ENCODE peak calls at places on chromosome 7, in five cellular contexts. K, F, X, T and Z are unnamed samples.

GRCh38 chr7:92639213-92639896 is 49.2 kb upstream of the FAM133B start:
- DNase-seq in K (no peak), X (no peak), F (no peak), T (no peak), Z (no peak)

GRCh38 chr7:121410829-121411596 is 14.9 kb upstream of the FAM3C start:
- DNase-seq in K (no peak), T (no peak), X (no peak), F (no peak), Z (no peak)

GRCh38 chr7:146554568-146554967 is 438.0 kb downstream of the CNTNAP2 start:
- DNase-seq in K (no peak), X (no peak), F (no peak), T (no peak), Z (no peak)

GRCh38 chr7:155483245-155483644 is 25.3 kb downstream of the EN2 start:
- DNase-seq in T (no peak), F (no peak), X (no peak), K (no peak), Z (no peak)

GRCh38 chr7:46603780-46604725 is 683.0 kb upstream of the IGFBP3 start:
- DNase-seq in F (no peak), T (no peak), X (peak; percentile 5), K (no peak), Z (peak; percentile 97)

GRCh38 chr7:129950191-129950940 is 2.4 kb downstream of the UBE2H start:
- DNase-seq in T (no peak), F (no peak), K (no peak), X (peak; percentile 41), Z (no peak)

GRCh38 chr7:42278360-42278759 is 41.4 kb upstream of the GLI3 start:
- DNase-seq in T (no peak), K (no peak), F (no peak), X (no peak), Z (no peak)

GRCh38 chr7:45979275-45980180 is 58.5 kb upstream of the IGFBP3 start:
- DNase-seq in T (no peak), K (no peak), F (no peak), X (no peak), Z (no peak)

GRCh38 chr7:55488221-55488620 is 84.1 kb downstream of the VOPP1 start:
- DNase-seq in F (no peak), X (no peak), T (no peak), K (no peak), Z (no peak)

GRCh38 chr7:51246258-51247245 is 70.1 kb downstream of the COBL start:
- DNase-seq in X (no peak), T (peak; percentile 37), F (no peak), K (no peak), Z (no peak)

GRCh38 chr7:5824297-5824610 is 42.8 kb upstream of the RNF216 start:
- DNase-seq in T (no peak), F (no peak), X (no peak), K (no peak), Z (no peak)

GRCh38 chr7:131327049-131327625 is 539 bp upstream of the MKLN1 start:
- DNase-seq in K (peak; percentile 44), F (peak; percentile 37), T (no peak), X (peak; percentile 68), Z (no peak)

GRCh38 chr7:117859246-117859812 is 13.9 kb downstream of the CTTNBP2 start:
- DNase-seq in T (no peak), X (no peak), K (no peak), F (no peak), Z (no peak)

GRCh38 chr7:12716134-12716667 is 28.8 kb downstream of the ARL4A start:
- DNase-seq in F (no peak), K (no peak), X (no peak), T (no peak), Z (no peak)

GRCh38 chr7:128352138-128352537 is 8.4 kb upstream of the RBM28 start:
- DNase-seq in F (no peak), K (peak; percentile 82), X (peak; percentile 70), T (no peak), Z (peak; percentile 75)

GRCh38 chr7:30846378-30846777 is 65.3 kb upstream of the AQP1 start:
- DNase-seq in T (no peak), K (no peak), F (no peak), X (peak; percentile 87), Z (no peak)

GRCh38 chr7:20484366-20484765 is 131.1 kb upstream of the ABCB5 start:
- DNase-seq in F (no peak), K (no peak), T (no peak), X (no peak), Z (no peak)

GRCh38 chr7:30171753-30172447 is 37.1 kb downstream of the MTURN start:
- DNase-seq in X (peak; percentile 75), T (no peak), F (no peak), K (no peak), Z (no peak)